ENCODE peak calls at places on chromosomes 3 and 15, in nine cellular contexts. N, O, F, P, Y, L, Z, U and Q are unnamed samples.
A peak's percentile ranks its signal among the peaks of the same experiment; 100 is the strongest.

GRCh38 chr3:31981206-31982181 is at the start of the genes OSBPL10 and ZNF860:
- DNase-seq in L (peak; percentile 28), Y (peak; percentile 12), U (peak; percentile 93), P (peak; percentile 91), N (peak; percentile 88), O (peak; percentile 88), F (peak; percentile 90), Z (peak; percentile 81), Q (peak; percentile 91)

GRCh38 chr15:66864871-66865281 is 162.8 kb downstream of the SMAD6 start:
- DNase-seq in N (no peak), F (no peak), L (no peak), Z (no peak), Y (no peak), O (no peak), U (no peak), P (no peak), Q (peak; percentile 30)

GRCh38 chr3:22748453-22748852 is 454.7 kb upstream of the UBE2E2 start:
- DNase-seq in Z (no peak), F (no peak), P (no peak), U (no peak), L (no peak), O (peak; percentile 31), N (no peak), Y (no peak), Q (no peak)

GRCh38 chr3:73945553-73945952 is 320.8 kb upstream of the PDZRN3 start:
- DNase-seq in L (no peak), U (no peak), Y (no peak), F (no peak), Z (no peak), P (no peak), N (no peak), O (no peak), Q (no peak)

GRCh38 chr3:128598884-128599664 is 51.5 kb downstream of the RPN1 start:
- DNase-seq in P (no peak), L (no peak), Y (no peak), U (no peak), N (no peak), Z (no peak), O (no peak), F (no peak), Q (no peak)

GRCh38 chr3:25849641-25850040 is 59.8 kb downstream of the OXSM start:
- DNase-seq in P (no peak), N (no peak), Z (no peak), O (peak; percentile 37), L (no peak), Y (no peak), U (peak; percentile 38), F (no peak), Q (no peak)

GRCh38 chr15:30918366-30918765 is 14.7 kb downstream of the FAN1 start:
- DNase-seq in P (no peak), F (no peak), L (no peak), O (no peak), N (no peak), U (no peak), Y (no peak), Z (no peak), Q (no peak)

GRCh38 chr3:196339493-196340254 is 1.5 kb upstream of the TM4SF19 start:
- DNase-seq in Z (peak; percentile 53), Y (no peak), O (peak; percentile 53), F (no peak), L (peak; percentile 38), U (peak; percentile 67), N (no peak), P (no peak), Q (no peak)

GRCh38 chr15:73476704-73477216 is 33.8 kb downstream of the REC114 start:
- DNase-seq in O (no peak), U (no peak), Z (no peak), L (no peak), Y (no peak), F (no peak), P (no peak), N (no peak), Q (no peak)

GRCh38 chr3:43028678-43029490 is 49.8 kb downstream of the GASK1A start:
- DNase-seq in L (no peak), Y (no peak), U (no peak), P (no peak), F (peak; percentile 68), Z (no peak), O (no peak), N (no peak), Q (peak; percentile 39)

GRCh38 chr3:73225161-73225861 is 163.9 kb downstream of the EBLN2 start:
- DNase-seq in N (no peak), L (no peak), U (no peak), F (no peak), P (no peak), Y (no peak), O (no peak), Z (no peak), Q (no peak)

GRCh38 chr15:97502038-97502437 is 458.5 kb upstream of the ARRDC4 start:
- DNase-seq in L (no peak), P (no peak), Y (no peak), O (no peak), F (no peak), Z (no peak), N (no peak), U (peak; percentile 39), Q (no peak)

GRCh38 chr3:100627491-100627890 is 18.1 kb downstream of the ADGRG7 start:
- DNase-seq in Y (no peak), F (no peak), L (no peak), P (no peak), U (no peak), N (no peak), O (no peak), Z (no peak), Q (no peak)

GRCh38 chr15:69793783-69794451 is 303.8 kb downstream of the TLE3 start:
- DNase-seq in O (no peak), U (no peak), L (no peak), Z (no peak), N (no peak), F (no peak), P (no peak), Y (no peak), Q (peak; percentile 12)

GRCh38 chr3:140296796-140297352 is 361.9 kb downstream of the CLSTN2 start:
- DNase-seq in Z (peak; percentile 71), P (no peak), U (peak; percentile 37), L (no peak), O (no peak), N (no peak), Y (no peak), F (peak; percentile 6), Q (no peak)

GRCh38 chr3:172254542-172254941 is 193.7 kb downstream of the GHSR start:
- DNase-seq in F (no peak), O (no peak), N (no peak), Z (no peak), P (no peak), L (no peak), U (no peak), Y (no peak), Q (no peak)

GRCh38 chr3:36677331-36678007 is 86.9 kb downstream of the DCLK3 start:
- DNase-seq in U (peak; percentile 92), L (no peak), N (peak; percentile 42), O (peak; percentile 95), F (no peak), Z (peak; percentile 98), P (no peak), Y (peak; percentile 78), Q (no peak)

GRCh38 chr3:39721076-39721475 is 88.3 kb upstream of the MYRIP start:
- DNase-seq in L (no peak), Z (peak; percentile 38), P (no peak), Y (no peak), F (no peak), O (peak; percentile 14), U (no peak), N (peak; percentile 14), Q (no peak)

GRCh38 chr3:170961616-170962400 is 53.4 kb upstream of the EIF5A2 start:
- DNase-seq in F (peak; percentile 50), O (peak; percentile 59), N (peak; percentile 72), P (no peak), Y (peak; percentile 30), Z (peak; percentile 49), U (peak; percentile 62), L (no peak), Q (no peak)

GRCh38 chr3:194139085-194139976 is 3.4 kb downstream of the HES1 start:
- DNase-seq in Z (peak; percentile 83), Y (no peak), P (peak; percentile 33), N (peak; percentile 66), F (peak; percentile 82), O (peak; percentile 87), U (peak; percentile 87), L (no peak), Q (peak; percentile 91)

GRCh38 chr3:38022301-38022700 is 7.1 kb downstream of the PLCD1 start:
- DNase-seq in L (no peak), Y (no peak), U (no peak), O (no peak), N (no peak), Z (no peak), F (peak; percentile 2), P (no peak), Q (no peak)

GRCh38 chr3:194194757-194195086 is 58.8 kb downstream of the HES1 start:
- DNase-seq in Y (no peak), N (no peak), Z (no peak), F (no peak), U (no peak), L (no peak), P (no peak), O (no peak), Q (no peak)

DNA sequence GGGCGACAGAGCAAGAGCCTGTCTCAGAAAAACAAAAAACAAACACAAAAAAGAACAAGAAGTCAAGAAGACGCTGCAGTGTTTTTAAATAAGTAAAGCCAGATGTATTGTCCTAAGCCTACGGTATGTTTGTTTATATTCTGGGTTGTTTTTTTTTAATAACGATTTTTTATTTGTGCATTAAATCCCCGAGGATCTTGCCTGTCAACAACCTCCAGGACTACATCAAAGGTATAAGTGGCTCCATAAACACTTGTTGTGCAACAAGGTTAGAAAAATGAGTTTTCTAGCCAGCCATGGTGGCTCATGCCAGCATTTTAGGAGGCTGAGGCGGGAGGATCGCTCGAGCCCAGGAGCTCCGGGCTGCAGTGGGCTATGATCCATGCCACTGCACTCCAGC is 26.1 kb downstream of the ITGB5 start:
- DNase-seq in U (no peak), F (no peak), O (no peak), Z (peak; percentile 62), P (no peak), Y (no peak), N (no peak), L (no peak), Q (no peak)
- H3K4me3 ChIP-seq in U (no peak overlapping the region), F (no peak overlapping the region), O (no peak overlapping the region), Z (no peak overlapping the region), P (no peak overlapping the region), Y (no peak overlapping the region), N (no peak overlapping the region), L (no peak overlapping the region), Q (no peak overlapping the region)

GRCh38 chr3:17972889-17973558 is 230.6 kb upstream of the TBC1D5 start:
- DNase-seq in Z (no peak), P (no peak), U (no peak), O (no peak), L (no peak), N (no peak), F (peak; percentile 21), Y (no peak), Q (no peak)
- H3K4me3 ChIP-seq in Z (no peak overlapping the region), P (no peak overlapping the region), U (no peak overlapping the region), O (no peak overlapping the region), L (no peak overlapping the region), N (no peak overlapping the region), F (peak overlapping the region; percentile 8), Y (no peak overlapping the region), Q (no peak overlapping the region)

GRCh38 chr15:90099868-90100854 is 2.1 kb downstream of the IDH2 start:
- DNase-seq in N (peak; percentile 62), P (no peak), O (no peak), L (peak; percentile 56), U (peak; percentile 61), Y (peak; percentile 68), Z (peak; percentile 97), F (no peak), Q (no peak)
- H3K4me3 ChIP-seq in N (peak overlapping the region; percentile 75), P (peak overlapping the region; percentile 99), O (no peak overlapping the region), L (no peak overlapping the region), U (no peak overlapping the region), Y (peak overlapping the region; percentile 76), Z (peak overlapping the region; percentile 76), F (no peak overlapping the region), Q (no peak overlapping the region)

GRCh38 chr3:150720444-150720843 is 16.7 kb upstream of the ERICH6 start:
- DNase-seq in O (no peak), N (no peak), P (no peak), Y (no peak), L (no peak), F (no peak), Z (no peak), U (no peak), Q (no peak)
- H3K4me3 ChIP-seq in O (no peak overlapping the region), N (no peak overlapping the region), P (no peak overlapping the region), Y (no peak overlapping the region), L (no peak overlapping the region), F (no peak overlapping the region), Z (no peak overlapping the region), U (no peak overlapping the region), Q (no peak overlapping the region)